ENCODE peak calls at places on chromosomes 5 and 9, in eight cellular contexts. One of them, this sample, is unnamed.

GRCh38 chr5:14190194-14191164 is 47.3 kb downstream of the TRIO start:
- DNase-seq in cardiac muscle cell: no peak
- DNase-seq in psoas muscle: peak; percentile 66
- DNase-seq in transverse colon: no peak
- DNase-seq in fibroblast of lung: peak; percentile 97
- DNase-seq in neuronal stem cell: no peak
- DNase-seq in brain microvascular endothelial cell: peak; percentile 98
- DNase-seq in SK-N-MC: no peak
- DNase-seq in this sample: peak; percentile 93

GRCh38 chr5:162096448-162096847 is 28.9 kb downstream of the GABRG2 start:
- DNase-seq in cardiac muscle cell: no peak
- DNase-seq in psoas muscle: no peak
- DNase-seq in transverse colon: no peak
- DNase-seq in fibroblast of lung: no peak
- DNase-seq in neuronal stem cell: peak; percentile 9
- DNase-seq in brain microvascular endothelial cell: no peak
- DNase-seq in SK-N-MC: no peak
- DNase-seq in this sample: no peak

GRCh38 chr5:67092447-67093023 is 104.1 kb downstream of the CD180 start:
- DNase-seq in cardiac muscle cell: no peak
- DNase-seq in psoas muscle: no peak
- DNase-seq in transverse colon: no peak
- DNase-seq in fibroblast of lung: peak; percentile 65
- DNase-seq in neuronal stem cell: no peak
- DNase-seq in brain microvascular endothelial cell: no peak
- DNase-seq in SK-N-MC: no peak
- DNase-seq in this sample: no peak

GRCh38 chr9:122551371-122551770 is 1.5 kb upstream of the OR1N2 start:
- DNase-seq in cardiac muscle cell: no peak
- DNase-seq in psoas muscle: no peak
- DNase-seq in transverse colon: no peak
- DNase-seq in fibroblast of lung: no peak
- DNase-seq in neuronal stem cell: no peak
- DNase-seq in brain microvascular endothelial cell: no peak
- DNase-seq in SK-N-MC: no peak
- DNase-seq in this sample: no peak

GRCh38 chr9:74974558-74974957 is 21.8 kb upstream of the C9orf40 start:
- DNase-seq in cardiac muscle cell: no peak
- DNase-seq in psoas muscle: no peak
- DNase-seq in transverse colon: no peak
- DNase-seq in fibroblast of lung: no peak
- DNase-seq in neuronal stem cell: no peak
- DNase-seq in brain microvascular endothelial cell: no peak
- DNase-seq in SK-N-MC: no peak
- DNase-seq in this sample: peak; percentile 2

GRCh38 chr9:71937898-71938297 is 26.5 kb downstream of the C9orf85 start:
- DNase-seq in cardiac muscle cell: no peak
- DNase-seq in psoas muscle: no peak
- DNase-seq in transverse colon: no peak
- DNase-seq in fibroblast of lung: no peak
- DNase-seq in neuronal stem cell: no peak
- DNase-seq in brain microvascular endothelial cell: no peak
- DNase-seq in SK-N-MC: no peak
- DNase-seq in this sample: no peak

GRCh38 chr9:132346177-132346576 is 8.6 kb downstream of the SETX start:
- DNase-seq in cardiac muscle cell: no peak
- DNase-seq in psoas muscle: no peak
- DNase-seq in transverse colon: no peak
- DNase-seq in fibroblast of lung: no peak
- DNase-seq in neuronal stem cell: no peak
- DNase-seq in brain microvascular endothelial cell: no peak
- DNase-seq in SK-N-MC: no peak
- DNase-seq in this sample: no peak

GRCh38 chr5:89277791-89278190 is 394.8 kb upstream of the MEF2C start:
- DNase-seq in cardiac muscle cell: no peak
- DNase-seq in psoas muscle: no peak
- DNase-seq in transverse colon: no peak
- DNase-seq in fibroblast of lung: peak; percentile 33
- DNase-seq in neuronal stem cell: no peak
- DNase-seq in brain microvascular endothelial cell: no peak
- DNase-seq in SK-N-MC: no peak
- DNase-seq in this sample: no peak

GRCh38 chr5:160837211-160837610 is 14.8 kb downstream of the ATP10B start:
- DNase-seq in cardiac muscle cell: no peak
- DNase-seq in psoas muscle: no peak
- DNase-seq in transverse colon: no peak
- DNase-seq in fibroblast of lung: peak; percentile 9
- DNase-seq in neuronal stem cell: no peak
- DNase-seq in brain microvascular endothelial cell: no peak
- DNase-seq in SK-N-MC: no peak
- DNase-seq in this sample: no peak

GRCh38 chr5:161358446-161358845 is 188.1 kb downstream of the GABRB2 start:
- DNase-seq in cardiac muscle cell: no peak
- DNase-seq in psoas muscle: no peak
- DNase-seq in transverse colon: no peak
- DNase-seq in fibroblast of lung: no peak
- DNase-seq in neuronal stem cell: no peak
- DNase-seq in brain microvascular endothelial cell: no peak
- DNase-seq in SK-N-MC: no peak
- DNase-seq in this sample: no peak

GRCh38 chr5:107431998-107432397 is 238.7 kb downstream of the EFNA5 start:
- DNase-seq in cardiac muscle cell: no peak
- DNase-seq in psoas muscle: no peak
- DNase-seq in transverse colon: no peak
- DNase-seq in fibroblast of lung: peak; percentile 56
- DNase-seq in neuronal stem cell: no peak
- DNase-seq in brain microvascular endothelial cell: no peak
- DNase-seq in SK-N-MC: no peak
- DNase-seq in this sample: peak; percentile 91

GRCh38 chr9:122206118-122207046 is 22.4 kb downstream of the LHX6 start:
- DNase-seq in cardiac muscle cell: no peak
- DNase-seq in psoas muscle: no peak
- DNase-seq in transverse colon: no peak
- DNase-seq in fibroblast of lung: peak; percentile 28
- DNase-seq in neuronal stem cell: no peak
- DNase-seq in brain microvascular endothelial cell: peak; percentile 80
- DNase-seq in SK-N-MC: no peak
- DNase-seq in this sample: no peak

GRCh38 chr9:104412238-104412637 is 91.8 kb upstream of the OR13F1 start:
- DNase-seq in cardiac muscle cell: no peak
- DNase-seq in psoas muscle: no peak
- DNase-seq in transverse colon: no peak
- DNase-seq in fibroblast of lung: peak; percentile 1
- DNase-seq in neuronal stem cell: peak; percentile 2
- DNase-seq in brain microvascular endothelial cell: no peak
- DNase-seq in SK-N-MC: no peak
- DNase-seq in this sample: no peak

GRCh38 chr9:114473447-114473801 is 31.8 kb downstream of the WHRN start:
- DNase-seq in cardiac muscle cell: no peak
- DNase-seq in psoas muscle: no peak
- DNase-seq in transverse colon: no peak
- DNase-seq in fibroblast of lung: no peak
- DNase-seq in neuronal stem cell: no peak
- DNase-seq in brain microvascular endothelial cell: no peak
- DNase-seq in SK-N-MC: no peak
- DNase-seq in this sample: no peak

GRCh38 chr5:99169309-99169708 is 240.5 kb upstream of the CHD1 start:
- DNase-seq in cardiac muscle cell: peak; percentile 14
- DNase-seq in psoas muscle: no peak
- DNase-seq in transverse colon: no peak
- DNase-seq in fibroblast of lung: peak; percentile 33
- DNase-seq in neuronal stem cell: peak; percentile 21
- DNase-seq in brain microvascular endothelial cell: no peak
- DNase-seq in SK-N-MC: peak; percentile 8
- DNase-seq in this sample: peak; percentile 70

GRCh38 chr5:67165524-67166459 is 30.8 kb downstream of the CD180 start:
- DNase-seq in cardiac muscle cell: peak; percentile 84
- DNase-seq in psoas muscle: peak; percentile 90
- DNase-seq in transverse colon: peak; percentile 90
- DNase-seq in fibroblast of lung: peak; percentile 83
- DNase-seq in neuronal stem cell: peak; percentile 79
- DNase-seq in brain microvascular endothelial cell: peak; percentile 73
- DNase-seq in SK-N-MC: no peak
- DNase-seq in this sample: peak; percentile 74

DNA sequence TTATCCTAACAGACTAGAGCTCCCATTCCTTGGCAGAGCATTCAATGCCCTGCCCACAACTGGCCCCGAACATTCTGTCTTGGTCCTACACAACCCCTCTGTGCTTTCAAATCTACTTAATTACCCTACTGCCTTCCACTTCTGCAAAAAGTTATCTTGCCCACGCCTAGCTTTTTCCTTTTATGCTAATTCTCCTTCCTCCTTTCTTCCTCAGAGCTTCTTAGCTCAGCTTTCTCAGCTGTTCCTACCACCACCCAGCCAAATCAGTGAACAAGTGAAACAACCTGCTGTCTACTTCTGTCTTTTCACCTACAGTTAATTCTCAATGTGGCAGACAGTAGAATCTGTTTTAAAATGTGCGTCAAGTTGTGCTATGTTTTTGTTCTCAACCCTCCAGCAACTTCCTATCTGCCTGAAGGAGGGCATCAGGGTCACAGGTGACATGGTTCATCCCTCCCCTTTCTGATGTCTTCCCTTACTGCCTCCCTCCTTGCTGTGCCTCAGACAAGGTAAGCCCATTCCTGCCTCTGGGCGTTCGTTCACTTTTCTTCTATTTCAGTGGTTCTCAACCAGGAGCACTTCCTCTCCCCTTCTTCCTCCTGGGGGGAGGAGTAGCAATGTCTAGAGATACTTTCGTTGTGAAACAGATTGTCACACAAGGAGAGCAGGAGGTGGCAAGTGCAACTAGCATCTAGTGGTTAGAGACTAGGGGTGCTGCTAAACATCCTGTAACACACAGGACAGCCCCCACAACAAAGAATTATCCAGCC is 1.3 kb upstream of the REEP5 start:
- DNase-seq in cardiac muscle cell: no peak
- DNase-seq in psoas muscle: no peak
- DNase-seq in transverse colon: no peak
- DNase-seq in fibroblast of lung: no peak
- DNase-seq in neuronal stem cell: no peak
- DNase-seq in brain microvascular endothelial cell: no peak
- DNase-seq in SK-N-MC: no peak
- DNase-seq in this sample: no peak
- H3K27ac ChIP-seq in cardiac muscle cell: no peak overlapping the region
- H3K27ac ChIP-seq in psoas muscle: peak overlapping the region; percentile 99
- H3K27ac ChIP-seq in transverse colon: peak overlapping the region; percentile 96
- H3K27ac ChIP-seq in fibroblast of lung: no peak overlapping the region
- H3K27ac ChIP-seq in neuronal stem cell: no peak overlapping the region
- H3K27ac ChIP-seq in brain microvascular endothelial cell: no peak overlapping the region
- H3K27ac ChIP-seq in SK-N-MC: no peak overlapping the region
- H3K27ac ChIP-seq in this sample: no peak overlapping the region

GRCh38 chr9:2634818-2635217 is 13.2 kb downstream of the VLDLR start:
- DNase-seq in cardiac muscle cell: no peak
- DNase-seq in psoas muscle: no peak
- DNase-seq in transverse colon: no peak
- DNase-seq in fibroblast of lung: no peak
- DNase-seq in neuronal stem cell: no peak
- DNase-seq in brain microvascular endothelial cell: no peak
- DNase-seq in SK-N-MC: no peak
- DNase-seq in this sample: no peak
- H3K27ac ChIP-seq in cardiac muscle cell: no peak overlapping the region
- H3K27ac ChIP-seq in psoas muscle: peak overlapping the region; percentile 67
- H3K27ac ChIP-seq in transverse colon: no peak overlapping the region
- H3K27ac ChIP-seq in fibroblast of lung: no peak overlapping the region
- H3K27ac ChIP-seq in neuronal stem cell: no peak overlapping the region
- H3K27ac ChIP-seq in brain microvascular endothelial cell: no peak overlapping the region
- H3K27ac ChIP-seq in SK-N-MC: no peak overlapping the region
- H3K27ac ChIP-seq in this sample: no peak overlapping the region

DNA sequence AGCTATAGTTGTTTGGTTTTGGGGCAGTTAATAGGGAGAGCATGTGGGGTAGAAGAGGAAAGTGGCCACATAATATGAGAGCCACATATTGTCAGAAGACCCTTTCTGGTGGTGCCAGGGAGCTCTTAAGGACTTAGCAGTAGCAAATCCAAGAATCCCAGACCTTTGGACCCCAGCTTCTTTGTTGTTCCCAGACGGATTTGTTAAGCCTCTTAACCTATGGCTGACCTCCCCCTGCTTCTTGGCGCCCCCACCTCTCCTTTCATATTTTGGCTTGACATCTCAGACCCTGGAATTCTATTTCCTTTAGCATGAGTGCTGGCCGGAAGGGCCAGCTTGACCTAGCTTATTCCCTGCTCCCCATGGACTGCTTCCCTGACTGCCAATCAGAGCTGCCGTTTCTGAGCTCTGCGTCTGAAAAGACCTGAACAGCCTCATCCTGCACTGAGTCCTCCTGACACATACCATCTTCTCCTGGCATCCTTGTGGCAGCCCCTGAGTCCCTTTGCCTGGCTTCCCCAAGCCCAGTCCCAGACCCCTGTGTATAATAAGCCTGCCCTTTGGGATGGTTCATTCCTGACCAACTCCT is 116.3 kb downstream of the PRKACG start:
- DNase-seq in cardiac muscle cell: no peak
- DNase-seq in psoas muscle: no peak
- DNase-seq in transverse colon: no peak
- DNase-seq in fibroblast of lung: no peak
- DNase-seq in neuronal stem cell: no peak
- DNase-seq in brain microvascular endothelial cell: no peak
- DNase-seq in SK-N-MC: no peak
- DNase-seq in this sample: no peak
- H3K27ac ChIP-seq in cardiac muscle cell: no peak overlapping the region
- H3K27ac ChIP-seq in psoas muscle: no peak overlapping the region
- H3K27ac ChIP-seq in transverse colon: no peak overlapping the region
- H3K27ac ChIP-seq in fibroblast of lung: no peak overlapping the region
- H3K27ac ChIP-seq in neuronal stem cell: peak overlapping the region; percentile 28
- H3K27ac ChIP-seq in brain microvascular endothelial cell: no peak overlapping the region
- H3K27ac ChIP-seq in SK-N-MC: no peak overlapping the region
- H3K27ac ChIP-seq in this sample: no peak overlapping the region

GRCh38 chr9:129849901-129850300 is 14.6 kb downstream of the USP20 start:
- DNase-seq in cardiac muscle cell: no peak
- DNase-seq in psoas muscle: no peak
- DNase-seq in transverse colon: no peak
- DNase-seq in fibroblast of lung: no peak
- DNase-seq in neuronal stem cell: no peak
- DNase-seq in brain microvascular endothelial cell: peak; percentile 56
- DNase-seq in SK-N-MC: no peak
- DNase-seq in this sample: peak; percentile 25
- H3K27ac ChIP-seq in cardiac muscle cell: no peak overlapping the region
- H3K27ac ChIP-seq in psoas muscle: no peak overlapping the region
- H3K27ac ChIP-seq in transverse colon: peak overlapping the region; percentile 2
- H3K27ac ChIP-seq in fibroblast of lung: no peak overlapping the region
- H3K27ac ChIP-seq in neuronal stem cell: no peak overlapping the region
- H3K27ac ChIP-seq in brain microvascular endothelial cell: no peak overlapping the region
- H3K27ac ChIP-seq in SK-N-MC: no peak overlapping the region
- H3K27ac ChIP-seq in this sample: no peak overlapping the region

This sample was measured in endothelial cell of umbilical vein.